ENCODE peak calls at places on chromosomes 12 and 14, in five cellular contexts. L is neural progenitor cell; A is HCEC 1CT; Z is activated CD4-positive, alpha-beta memory T cell treated with anti-CD3 and anti-CD28 coated beads, Interleukin-2, amount 10 ng/mL, durations not matched to agents 7 days and 5 days; X is Panc1. G is an unnamed sample.

GRCh38 chr14:84963518-84963917 is 566.4 kb upstream of the FLRT2 start:
- DNase-seq in L (no peak), A (no peak), Z (no peak), X (no peak), G (no peak)

GRCh38 chr12:24034894-24035293 is 85.4 kb upstream of the SOX5 start:
- DNase-seq in L (no peak), A (no peak), Z (no peak), X (no peak), G (no peak)

GRCh38 chr14:100475268-100475667 is 111.9 kb downstream of the BEGAIN start:
- DNase-seq in L (no peak), A (no peak), Z (no peak), X (no peak), G (no peak)

GRCh38 chr12:6074979-6075585 is 49.4 kb downstream of the VWF start:
- DNase-seq in L (peak; percentile 51), A (no peak), Z (peak; percentile 60), X (no peak), G (peak; percentile 86)

GRCh38 chr12:55979069-55979468 is 5.2 kb downstream of the RAB5B start:
- DNase-seq in L (no peak), A (no peak), Z (no peak), X (no peak), G (no peak)

GRCh38 chr12:50589650-50590435 is 85.1 kb downstream of the DIP2B start:
- DNase-seq in L (no peak), A (peak; percentile 87), Z (peak; percentile 23), X (no peak), G (no peak)

GRCh38 chr14:77059276-77059934 is 30.9 kb upstream of the IRF2BPL start:
- DNase-seq in L (peak; percentile 34), A (peak; percentile 94), Z (peak; percentile 47), X (no peak), G (peak; percentile 89)

GRCh38 chr14:98766818-98767217 is 505.2 kb downstream of the BCL11B start:
- DNase-seq in L (no peak), A (no peak), Z (no peak), X (no peak), G (no peak)

GRCh38 chr14:75401356-75401755 is 26.5 kb upstream of the JDP2 start:
- DNase-seq in L (peak; percentile 83), A (no peak), Z (no peak), X (no peak), G (peak; percentile 73)

GRCh38 chr14:89000007-89000942 is 175.8 kb downstream of the TTC8 start:
- DNase-seq in L (peak; percentile 10), A (peak; percentile 99), Z (no peak), X (no peak), G (peak; percentile 29)

GRCh38 chr14:52906141-52906601 is 44.7 kb downstream of the FERMT2 start:
- DNase-seq in L (no peak), A (peak; percentile 94), Z (no peak), X (peak; percentile 84), G (no peak)

GRCh38 chr14:94390372-94391086 is 2.1 kb upstream of the SERPINA1 start:
- DNase-seq in L (no peak), A (no peak), Z (no peak), X (no peak), G (peak; percentile 16)

GRCh38 chr14:63204407-63205280 is at the start of gene RHOJ:
- DNase-seq in L (peak; percentile 83), A (peak; percentile 25), Z (no peak), X (no peak), G (peak; percentile 64)

GRCh38 chr14:23469127-23469905 is at the start of gene NGDN:
- DNase-seq in L (peak; percentile 98), A (peak; percentile 100), Z (peak; percentile 92), X (peak; percentile 97), G (peak; percentile 100)

G was measured in left kidney.